ENCODE peak calls at places on chromosomes 4 and X, in ten cellular contexts. P is head of caudate nucleus, S is cardiac fibroblast, C is sciatic nerve, R is germinal center, K is neural crest cell, U is EL, J is GM13977, W is DMS153, A is OCI-LY7. Z is an unnamed sample.

GRCh38 chr4:86959588-86960500 is 25.0 kb downstream of the AFF1 start:
- DNase-seq in P (no peak), S (no peak), C (no peak), R (no peak), K (no peak), U (no peak), J (no peak), W (no peak), A (peak), Z (no peak)

GRCh38 chr4:58776627-58777026 is 1666.4 kb upstream of the IGFBP7 start:
- DNase-seq in P (no peak), S (no peak), C (no peak), R (no peak), K (no peak), U (no peak), J (no peak), W (no peak), A (no peak), Z (no peak)

GRCh38 chr4:8606476-8606875 is 13.9 kb downstream of the CPZ start:
- DNase-seq in P (no peak), S (no peak), C (no peak), R (no peak), K (no peak), U (no peak), J (no peak), W (no peak), A (no peak), Z (no peak)

GRCh38 chrX:139094671-139095592 is 383.4 kb upstream of the FGF13 start:
- DNase-seq in P (no peak), S (no peak), C (no peak), R (no peak), K (no peak), U (no peak), J (no peak), W (no peak), A (no peak), Z (no peak)

GRCh38 chr4:67632492-67632891 is 68.5 kb downstream of the UBA6 start:
- DNase-seq in P (no peak), S (no peak), C (no peak), R (peak), K (no peak), U (no peak), J (no peak), W (no peak), A (no peak), Z (peak)

GRCh38 chr4:20259707-20260106 is 8.0 kb downstream of the SLIT2 start:
- DNase-seq in P (no peak), S (peak), C (no peak), R (no peak), K (no peak), U (no peak), J (no peak), W (no peak), A (no peak), Z (no peak)

GRCh38 chrX:26262121-26262523 is 46.2 kb downstream of the MAGEB5 start:
- DNase-seq in P (no peak), S (peak), C (no peak), R (no peak), K (no peak), U (no peak), J (no peak), W (no peak), A (no peak), Z (no peak)

GRCh38 chrX:24343719-24344118 is 16.7 kb upstream of the SUPT20HL1 start:
- DNase-seq in P (no peak), S (peak), C (no peak), R (no peak), K (no peak), U (no peak), J (no peak), W (no peak), A (no peak), Z (no peak)

GRCh38 chr4:41385486-41385885 is 128.8 kb downstream of the UCHL1 start:
- DNase-seq in P (no peak), S (no peak), C (no peak), R (no peak), K (no peak), U (no peak), J (no peak), W (no peak), A (no peak), Z (no peak)

GRCh38 chrX:120549483-120550452 is 11.0 kb downstream of the CUL4B start:
- DNase-seq in P (no peak), S (peak), C (no peak), R (no peak), K (no peak), U (peak), J (no peak), W (no peak), A (no peak), Z (no peak)

GRCh38 chr4:67204441-67204840 is 340.9 kb downstream of the CENPC start:
- DNase-seq in P (no peak), S (no peak), C (no peak), R (no peak), K (no peak), U (no peak), J (no peak), W (peak), A (no peak), Z (no peak)

GRCh38 chr4:83724488-83725060 is 188.7 kb downstream of the GPAT3 start:
- DNase-seq in P (no peak), S (no peak), C (no peak), R (no peak), K (no peak), U (no peak), J (no peak), W (no peak), A (no peak), Z (no peak)

GRCh38 chr4:16544251-16544721 is 318.0 kb upstream of the TAPT1 start:
- DNase-seq in P (no peak), S (peak), C (no peak), R (no peak), K (no peak), U (no peak), J (no peak), W (no peak), A (no peak), Z (no peak)

GRCh38 chrX:20442597-20442996 is 175.9 kb upstream of the RPS6KA3 start:
- DNase-seq in P (peak), S (peak), C (peak), R (peak), K (peak), U (peak), J (peak), W (peak), A (peak), Z (peak)

GRCh38 chr4:1209821-1210220 is 37.4 kb upstream of the SPON2 start:
- DNase-seq in P (peak), S (peak), C (peak), R (no peak), K (peak), U (no peak), J (no peak), W (no peak), A (no peak), Z (no peak)

GRCh38 chr4:31949045-31949444 is 1228.9 kb downstream of the PCDH7 start:
- DNase-seq in P (no peak), S (no peak), C (no peak), R (no peak), K (no peak), U (no peak), J (no peak), W (no peak), A (no peak), Z (no peak)

GRCh38 chr4:5747746-5748365 is 36.9 kb downstream of the EVC start:
- DNase-seq in P (no peak), S (peak), C (peak), R (no peak), K (no peak), U (peak), J (no peak), W (no peak), A (no peak), Z (no peak)

GRCh38 chrX:124497386-124497785 is 151.0 kb downstream of the SH2D1A start:
- DNase-seq in P (no peak), S (no peak), C (no peak), R (no peak), K (no peak), U (no peak), J (no peak), W (no peak), A (no peak), Z (no peak)

GRCh38 chr4:69727412-69727811 is 33.0 kb downstream of the SULT1B1 start:
- DNase-seq in P (no peak), S (no peak), C (no peak), R (no peak), K (no peak), U (no peak), J (no peak), W (no peak), A (no peak), Z (no peak)

GRCh38 chr4:156084312-156084811 is 130.7 kb upstream of the CTSO start:
- DNase-seq in P (no peak), S (no peak), C (no peak), R (no peak), K (no peak), U (no peak), J (no peak), W (no peak), A (no peak), Z (no peak)

GRCh38 chr4:47526281-47526680 is 41.2 kb downstream of the ATP10D start:
- DNase-seq in P (no peak), S (peak), C (no peak), R (no peak), K (no peak), U (peak), J (no peak), W (no peak), A (no peak), Z (no peak)

GRCh38 chr4:103067841-103068547 is 8.6 kb downstream of the SLC9B2 start:
- DNase-seq in P (no peak), S (no peak), C (no peak), R (no peak), K (no peak), U (no peak), J (no peak), W (no peak), A (no peak), Z (no peak)

GRCh38 chr4:152360045-152360410 is 175.9 kb downstream of the FBXW7 start:
- DNase-seq in P (no peak), S (no peak), C (no peak), R (no peak), K (no peak), U (peak), J (no peak), W (no peak), A (no peak), Z (no peak)

GRCh38 chr4:140661550-140661949 is 92.8 kb upstream of the UCP1 start:
- DNase-seq in P (no peak), S (no peak), C (no peak), R (no peak), K (no peak), U (no peak), J (no peak), W (no peak), A (no peak), Z (no peak)

GRCh38 chr4:118034061-118034785 is at the start of gene NDST3:
- DNase-seq in P (peak), S (peak), C (peak), R (no peak), K (peak), U (peak), J (peak), W (peak), A (no peak), Z (peak)

GRCh38 chrX:122363112-122363511 is 821.0 kb upstream of the GRIA3 start:
- DNase-seq in P (no peak), S (no peak), C (no peak), R (no peak), K (no peak), U (no peak), J (no peak), W (no peak), A (no peak), Z (no peak)

Z was measured in HL-60.